ENCODE peak calls at places on chromosome 1, in four cellular contexts. N, R, Q and W are unnamed samples.

GRCh38 chr1:6266641-6267040 is 5.7 kb upstream of the GPR153 start:
- DNase-seq in N (no peak), R (no peak), Q (no peak), W (no peak)

GRCh38 chr1:30251451-30251850 is 471.9 kb downstream of the MATN1 start:
- DNase-seq in N (no peak), R (no peak), Q (no peak), W (no peak)

GRCh38 chr1:236150972-236151371 is 8.6 kb downstream of the GPR137B start:
- DNase-seq in N (no peak), R (no peak), Q (no peak), W (no peak)

GRCh38 chr1:48536477-48536876 is 64.5 kb upstream of the SPATA6 start:
- DNase-seq in N (no peak), R (no peak), Q (no peak), W (no peak)

GRCh38 chr1:67274623-67275325 is 32.9 kb upstream of the IL12RB2 start:
- DNase-seq in N (no peak), R (no peak), Q (no peak), W (no peak)

GRCh38 chr1:225454733-225455132 is 26.9 kb upstream of the LBR start:
- DNase-seq in N (peak; percentile 91), R (no peak), Q (no peak), W (peak; percentile 97)

GRCh38 chr1:23019851-23020625 is 770 bp downstream of the KDM1A start:
- DNase-seq in N (peak; percentile 47), R (peak; percentile 6), Q (peak; percentile 29), W (peak; percentile 28)

GRCh38 chr1:19762175-19762779 is 37.4 kb downstream of the TMCO4 start:
- DNase-seq in N (peak; percentile 8), R (no peak), Q (peak; percentile 50), W (peak; percentile 43)

GRCh38 chr1:213884942-213885341 is 102.8 kb upstream of the PROX1 start:
- DNase-seq in N (no peak), R (no peak), Q (no peak), W (no peak)

GRCh38 chr1:155085504-155086181 is 7.0 kb downstream of the EFNA3 start:
- DNase-seq in N (no peak), R (peak; percentile 50), Q (no peak), W (peak; percentile 63)

GRCh38 chr1:1118011-1118892 is 2.4 kb upstream of the C1orf159 start:
- DNase-seq in N (no peak), R (no peak), Q (no peak), W (no peak)

GRCh38 chr1:85366391-85366790 is 90.0 kb upstream of the BCL10 start:
- DNase-seq in N (no peak), R (no peak), Q (no peak), W (peak; percentile 44)

GRCh38 chr1:186750250-186750649 is 70.0 kb upstream of the PTGS2 start:
- DNase-seq in N (no peak), R (no peak), Q (no peak), W (no peak)